ENCODE peak calls at places on chromosomes 16 and 17, in four cellular contexts. W is hippocampal formation, G is amniotic epithelial cell, R is mesenchymal stem cell. U is an unnamed sample.

GRCh38 chr17:36152639-36153120 is 23.8 kb downstream of the TBC1D3B start:
- DNase-seq in W (no peak), G (peak), R (no peak), U (no peak)

GRCh38 chr16:13453325-13453724 is 466.6 kb upstream of the ERCC4 start:
- DNase-seq in W (peak), G (no peak), R (no peak), U (no peak)

GRCh38 chr16:53504665-53505064 is 1.7 kb upstream of the AKTIP start:
- DNase-seq in W (no peak), G (peak), R (peak), U (peak)

GRCh38 chr17:48048321-48049140 is at the start of gene NFE2L1:
- DNase-seq in W (peak), G (peak), R (peak), U (peak)

GRCh38 chr16:57132470-57132869 is 40.1 kb downstream of the CPNE2 start:
- DNase-seq in W (no peak), G (no peak), R (no peak), U (no peak)

GRCh38 chr17:16269658-16270057 is 52.6 kb downstream of the PIGL start:
- DNase-seq in W (no peak), G (peak), R (peak), U (no peak)

GRCh38 chr17:59491353-59492090 is 73.9 kb upstream of the DHX40 start:
- DNase-seq in W (no peak), G (peak), R (no peak), U (no peak)

GRCh38 chr17:10216213-10216982 is 18.0 kb upstream of the GAS7 start:
- DNase-seq in W (peak), G (no peak), R (no peak), U (no peak)

GRCh38 chr16:1766701-1767100 is 4.6 kb downstream of the NME3 start:
- DNase-seq in W (no peak), G (no peak), R (no peak), U (no peak)

GRCh38 chr17:51045616-51046526 is 74.8 kb downstream of the SPAG9 start:
- DNase-seq in W (no peak), G (peak), R (no peak), U (no peak)

GRCh38 chr16:57802635-57803412 is 533 bp upstream of the KIFC3 start:
- DNase-seq in W (peak), G (peak), R (peak), U (no peak)

GRCh38 chr17:80253631-80254395 is 6.8 kb upstream of the RNF213 start:
- DNase-seq in W (no peak), G (no peak), R (no peak), U (no peak)

GRCh38 chr16:15141586-15141985 is 47.5 kb upstream of the RRN3 start:
- DNase-seq in W (no peak), G (no peak), R (no peak), U (no peak)

GRCh38 chr17:76354747-76355310 is 1.1 kb upstream of the PRPSAP1 start:
- DNase-seq in W (no peak), G (no peak), R (no peak), U (no peak)

GRCh38 chr16:28163699-28164584 is 47.8 kb downstream of the XPO6 start:
- DNase-seq in W (no peak), G (peak), R (peak), U (peak)

GRCh38 chr16:75377971-75378386 is 55.3 kb downstream of the CFDP1 start:
- DNase-seq in W (peak), G (peak), R (peak), U (peak)

GRCh38 chr16:55179858-55180585 is 144.0 kb upstream of the IRX6 start:
- DNase-seq in W (no peak), G (no peak), R (no peak), U (no peak)

GRCh38 chr16:77574867-77575619 is 140.2 kb upstream of the ADAMTS18 start:
- DNase-seq in W (no peak), G (peak), R (peak), U (peak)

U was measured in endothelial cell of umbilical vein.